ENCODE peak calls at places on chromosome X, in six cellular contexts. E, O, P, G, W and J are unnamed samples.

GRCh38 chrX:111360839-111361238 is 51.2 kb downstream of the DCX start:
- DNase-seq in W (no peak), E (no peak), G (no peak), P (no peak), O (no peak), J (no peak)

GRCh38 chrX:72180539-72180938 is 1.0 kb upstream of the PIN4 start:
- DNase-seq in G (no peak), E (no peak), P (no peak), O (no peak), W (no peak), J (no peak)

GRCh38 chrX:43756076-43756475 is 100.0 kb downstream of the MAOA start:
- DNase-seq in O (no peak), G (no peak), W (no peak), E (no peak), P (no peak), J (no peak)

GRCh38 chrX:8084023-8084422 is 87.0 kb downstream of the VCX2 start:
- DNase-seq in O (no peak), G (no peak), W (no peak), E (no peak), P (no peak), J (no peak)

GRCh38 chrX:12349201-12349600 is 210.9 kb downstream of the FRMPD4 start:
- DNase-seq in G (no peak), W (no peak), O (no peak), E (no peak), P (no peak), J (no peak)

GRCh38 chrX:12013220-12013619 is 125.1 kb upstream of the FRMPD4 start:
- DNase-seq in G (no peak), W (peak; percentile 78), E (no peak), P (no peak), O (no peak), J (no peak)

GRCh38 chrX:53073115-53073581 is 9.0 kb upstream of the TSPYL2 start:
- DNase-seq in O (no peak), G (no peak), P (no peak), W (no peak), E (no peak), J (no peak)

GRCh38 chrX:55451990-55452824 is at the start of gene MAGEH1:
- DNase-seq in P (peak; percentile 59), E (peak; percentile 13), G (peak; percentile 72), W (peak; percentile 85), O (peak; percentile 90), J (peak; percentile 69)

GRCh38 chrX:39513836-39514235 is 583.9 kb downstream of the BCOR start:
- DNase-seq in P (no peak), O (no peak), E (no peak), G (no peak), W (peak; percentile 84), J (no peak)

GRCh38 chrX:109533631-109534030 is 3.0 kb upstream of the NXT2 start:
- DNase-seq in P (no peak), E (no peak), W (no peak), G (no peak), O (no peak), J (no peak)

GRCh38 chrX:131727778-131728177 is 183.9 kb downstream of the OR13H1 start:
- DNase-seq in E (no peak), P (no peak), O (no peak), W (no peak), G (no peak), J (no peak)

GRCh38 chrX:129529685-129530281 is 6.5 kb upstream of the SMARCA1 start:
- DNase-seq in W (peak; percentile 45), G (no peak), E (no peak), P (no peak), O (no peak), J (no peak)

GRCh38 chrX:124023838-124024238 is 62.3 kb downstream of the STAG2 start:
- DNase-seq in O (no peak), W (peak; percentile 1), G (no peak), E (no peak), P (no peak), J (no peak)

GRCh38 chrX:43333543-43333942 is 322.6 kb upstream of the MAOA start:
- DNase-seq in E (no peak), O (no peak), W (no peak), P (no peak), G (no peak), J (no peak)

GRCh38 chrX:139776614-139777013 is 68.6 kb upstream of the MCF2 start:
- DNase-seq in P (no peak), G (no peak), O (no peak), W (no peak), E (no peak), J (no peak)

GRCh38 chrX:39437670-39438441 is 636.6 kb downstream of the MID1IP1 start:
- DNase-seq in G (no peak), E (no peak), O (no peak), P (no peak), W (no peak), J (no peak)

GRCh38 chrX:35726176-35726575 is 72.0 kb upstream of the MAGEB16 start:
- DNase-seq in G (no peak), W (no peak), E (no peak), O (no peak), P (no peak), J (no peak)

GRCh38 chrX:135740683-135741149 is 27.3 kb downstream of the CT45A3 start:
- DNase-seq in W (peak; percentile 19), G (no peak), O (peak; percentile 31), P (peak; percentile 0), E (no peak), J (no peak)

GRCh38 chrX:16603822-16604221 is 46.1 kb upstream of the S100G start:
- DNase-seq in O (no peak), P (no peak), E (no peak), G (no peak), W (no peak), J (no peak)

GRCh38 chrX:136954930-136955329 is 74.4 kb upstream of the RBMX start:
- DNase-seq in O (no peak), E (no peak), W (peak; percentile 13), G (no peak), P (no peak), J (no peak)

GRCh38 chrX:46693149-46693548 is 65.8 kb downstream of the SLC9A7 start:
- DNase-seq in O (no peak), P (no peak), W (no peak), G (no peak), E (no peak), J (no peak)

GRCh38 chrX:39753296-39753996 is 344.3 kb downstream of the BCOR start:
- DNase-seq in E (no peak), W (peak; percentile 68), P (no peak), O (no peak), G (no peak), J (no peak)

GRCh38 chrX:17081969-17082368 is 135.5 kb downstream of the REPS2 start:
- DNase-seq in P (no peak), G (no peak), E (no peak), W (peak; percentile 7), O (no peak), J (no peak)

GRCh38 chrX:46588263-46588662 is 14.7 kb downstream of the CHST7 start:
- DNase-seq in W (peak; percentile 59), P (no peak), E (no peak), O (peak; percentile 61), G (no peak), J (no peak)

GRCh38 chrX:83845397-83845796 is 15.5 kb upstream of the CYLC1 start:
- DNase-seq in E (no peak), P (no peak), O (no peak), G (no peak), W (peak; percentile 2), J (no peak)

GRCh38 chrX:3713225-3713936 is at the start of gene PRKX:
- DNase-seq in W (peak; percentile 54), O (peak; percentile 66), E (peak; percentile 20), G (peak; percentile 80), P (peak; percentile 79), J (peak; percentile 11)

GRCh38 chrX:48045410-48046311 is 25.8 kb downstream of the ZNF630 start:
- DNase-seq in E (no peak), G (no peak), W (peak; percentile 48), P (no peak), O (peak; percentile 49), J (no peak)

GRCh38 chrX:154096140-154097002 is 1.1 kb downstream of the MECP2 start:
- DNase-seq in W (peak; percentile 59), P (no peak), G (no peak), O (peak; percentile 47), E (no peak), J (no peak)

GRCh38 chrX:45070116-45071007 is 130.3 kb downstream of the DIPK2B start:
- DNase-seq in O (no peak), G (no peak), W (peak; percentile 47), P (no peak), E (no peak), J (no peak)

GRCh38 chrX:71911731-71912050 is 1.0 kb downstream of the NHSL2 start:
- DNase-seq in P (no peak), G (no peak), O (peak; percentile 41), E (no peak), W (no peak), J (no peak)

GRCh38 chrX:143580266-143580665 is 55.6 kb downstream of the SLITRK4 start:
- DNase-seq in E (no peak), W (no peak), G (no peak), P (no peak), O (no peak), J (no peak)

GRCh38 chrX:20654596-20655106 is 387.9 kb upstream of the RPS6KA3 start:
- DNase-seq in W (no peak), G (no peak), O (no peak), P (no peak), E (no peak), J (no peak)

GRCh38 chrX:84160736-84161135 is 27.3 kb downstream of the RPS6KA6 start:
- DNase-seq in W (no peak), O (no peak), E (no peak), P (no peak), G (no peak), J (no peak)

GRCh38 chrX:45623266-45623665 is 422.6 kb upstream of the DIPK2B start:
- DNase-seq in G (no peak), P (no peak), E (no peak), W (peak; percentile 98), O (no peak), J (no peak)

GRCh38 chrX:150767475-150768131 is 74.4 kb downstream of the MTMR1 start:
- DNase-seq in P (no peak), W (peak; percentile 92), E (no peak), G (no peak), O (no peak), J (no peak)

GRCh38 chrX:33183366-33183765 is 28.0 kb downstream of the DMD start:
- DNase-seq in E (no peak), O (peak; percentile 39), P (no peak), G (no peak), W (peak; percentile 54), J (peak; percentile 15)

GRCh38 chrX:41148553-41148952 is 63.3 kb downstream of the USP9X start:
- DNase-seq in G (no peak), E (no peak), W (peak; percentile 80), O (no peak), P (no peak), J (no peak)

GRCh38 chrX:20016618-20016945 is 25.7 kb upstream of the BCLAF3 start:
- DNase-seq in G (no peak), W (no peak), E (no peak), P (no peak), O (no peak), J (no peak)

GRCh38 chrX:110082156-110082555 is 79.2 kb downstream of the TMEM164 start:
- DNase-seq in E (no peak), O (no peak), G (no peak), P (no peak), W (peak; percentile 77), J (no peak)